ENCODE peak calls at places on chromosomes 1 and 21, in four cellular contexts. Y, F, V and S are unnamed samples.

GRCh38 chr1:15337656-15338402 is 71.9 kb upstream of the EFHD2 start:
- DNase-seq in F (no peak), Y (peak), V (no peak), S (peak)

GRCh38 chr1:204578867-204579664 is 62.9 kb downstream of the MDM4 start:
- DNase-seq in Y (peak), V (no peak), F (no peak), S (no peak)

GRCh38 chr1:87336623-87337067 is 8.0 kb downstream of the LMO4 start:
- DNase-seq in V (no peak), Y (no peak), F (no peak), S (no peak)

GRCh38 chr1:81008298-81008697 is 792.4 kb upstream of the ADGRL2 start:
- DNase-seq in Y (no peak), F (no peak), V (no peak), S (no peak)

GRCh38 chr1:204287466-204287881 is 72.3 kb downstream of the PLEKHA6 start:
- DNase-seq in V (no peak), F (no peak), Y (no peak), S (no peak)

GRCh38 chr21:45818276-45818903 is 163.2 kb upstream of the COL6A1 start:
- DNase-seq in F (peak), Y (peak), V (no peak), S (peak)

GRCh38 chr1:1129309-1129708 is 13.4 kb upstream of the C1orf159 start:
- DNase-seq in Y (no peak), F (no peak), V (no peak), S (no peak)

GRCh38 chr1:57727121-57727520 is 303.3 kb upstream of the DAB1 start:
- DNase-seq in F (no peak), V (no peak), Y (no peak), S (no peak)

GRCh38 chr1:64936958-64937357 is 29.4 kb downstream of the JAK1 start:
- DNase-seq in Y (no peak), V (no peak), F (no peak), S (no peak)

GRCh38 chr1:243474384-243474851 is 218.6 kb downstream of the SDCCAG8 start:
- DNase-seq in Y (no peak), F (no peak), V (no peak), S (no peak)

GRCh38 chr1:157994704-157995540 is 1.5 kb downstream of the KIRREL1 start:
- DNase-seq in Y (peak), F (no peak), V (no peak), S (no peak)

GRCh38 chr1:179298952-179299351 is 5.4 kb downstream of the SOAT1 start:
- DNase-seq in V (no peak), F (no peak), Y (no peak), S (no peak)

GRCh38 chr1:92567211-92567868 is 80.6 kb upstream of the GFI1 start:
- DNase-seq in V (no peak), Y (peak), F (no peak), S (no peak)

GRCh38 chr1:107842241-107842640 is 122.7 kb downstream of the VAV3 start:
- DNase-seq in V (no peak), F (no peak), Y (no peak), S (no peak)

GRCh38 chr1:32969556-32969955 is 4.9 kb upstream of the RNF19B start:
- DNase-seq in F (no peak), Y (peak), V (no peak), S (no peak)

GRCh38 chr1:2821970-2822620 is 20.6 kb upstream of the TTC34 start:
- DNase-seq in V (peak), F (no peak), Y (peak), S (no peak)